ENCODE peak calls at places on chromosomes 16 and 17, in ten cellular contexts. V is suprapubic skin; Z is mesothelial cell of epicardium; P is CD8-positive, alpha-beta T cell; A is epithelial cell of proximal tubule; C is GM10248; N is astrocyte; G is osteocyte; R is Calu3; W is HepG2. B is an unnamed sample.
A peak's percentile ranks its signal among the peaks of the same experiment; 100 is the strongest.

GRCh38 chr17:61757168-61757567 is 106.2 kb downstream of the BRIP1 start:
- DNase-seq in Z (no peak), P (no peak), G (no peak), N (no peak), W (no peak), C (peak; percentile 23), A (no peak), V (no peak), R (no peak), B (no peak)

GRCh38 chr16:67170168-67170947 is at the start of gene NOL3:
- DNase-seq in V (peak; percentile 90), C (peak; percentile 83), Z (no peak), A (no peak), P (no peak), N (peak; percentile 66), G (peak; percentile 91), R (peak; percentile 81), W (peak; percentile 87), B (peak; percentile 70)

GRCh38 chr17:74749262-74750038 is 1.0 kb downstream of the NHERF1 start:
- DNase-seq in P (peak; percentile 77), G (no peak), Z (peak; percentile 58), A (no peak), N (no peak), V (no peak), C (no peak), R (peak; percentile 32), W (no peak), B (no peak)

GRCh38 chr16:89172901-89173628 is 1.5 kb downstream of the CDH15 start:
- DNase-seq in A (no peak), V (no peak), W (no peak), Z (no peak), P (no peak), N (no peak), R (no peak), C (no peak), G (no peak), B (no peak)

GRCh38 chr16:81940781-81941560 is 70.3 kb downstream of the SDR42E1 start:
- DNase-seq in R (peak; percentile 58), V (no peak), A (peak; percentile 10), P (no peak), Z (no peak), N (peak; percentile 82), W (peak; percentile 47), C (no peak), G (no peak), B (no peak)

GRCh38 chr17:81737947-81738800 is 26.1 kb downstream of the SLC25A10 start:
- DNase-seq in R (no peak), G (peak; percentile 81), A (no peak), P (no peak), W (no peak), V (no peak), N (no peak), C (no peak), Z (no peak), B (no peak)

GRCh38 chr16:8194795-8195194 is 395.5 kb downstream of the TMEM114 start:
- DNase-seq in W (no peak), R (no peak), C (no peak), G (no peak), A (no peak), N (no peak), P (no peak), Z (no peak), V (no peak), B (peak; percentile 59)

GRCh38 chr16:9996191-9996590 is 186.0 kb downstream of the GRIN2A start:
- DNase-seq in G (no peak), R (no peak), V (no peak), A (no peak), N (peak; percentile 45), P (no peak), W (no peak), C (no peak), Z (no peak), B (no peak)

DNA sequence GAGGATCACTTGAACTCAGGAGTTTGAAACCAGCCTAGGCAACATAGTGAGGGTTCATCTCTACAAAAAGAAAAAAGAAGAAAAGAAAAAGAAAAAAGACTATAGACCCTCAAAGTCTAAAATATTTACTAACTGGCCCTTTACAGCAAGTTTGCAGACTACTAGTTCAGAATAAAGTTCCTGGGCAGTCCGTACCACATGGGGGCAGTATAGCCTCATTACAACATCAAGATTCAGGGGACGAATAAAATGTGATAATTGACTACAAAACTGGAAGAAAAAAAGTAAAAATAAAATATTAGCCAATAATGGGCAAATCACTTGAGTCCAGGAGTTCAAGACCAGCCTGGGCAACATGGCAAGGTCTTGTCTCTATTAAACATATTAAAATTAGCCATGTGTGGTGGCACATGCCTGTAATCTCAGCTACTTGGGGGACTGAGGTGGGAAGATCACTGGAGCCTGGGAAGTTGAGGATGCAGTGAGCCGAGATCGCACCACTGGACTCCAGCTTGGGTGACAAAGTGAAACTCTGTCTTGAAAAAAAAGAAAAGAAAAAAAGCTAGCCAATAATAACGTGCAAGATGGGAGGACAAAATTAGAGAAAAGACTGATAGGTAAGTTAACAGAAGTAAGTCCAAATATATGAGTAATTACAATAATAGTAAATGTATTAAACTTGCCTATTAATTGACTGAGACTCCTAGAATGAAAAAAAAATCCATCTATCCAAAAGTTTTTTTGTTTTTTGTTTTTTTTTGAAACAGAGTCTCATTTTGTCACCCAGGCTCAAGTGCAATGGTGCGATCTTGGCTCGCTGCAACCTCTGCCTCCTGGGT is 129.4 kb upstream of the SEC14L1 start:
- DNase-seq in V (no peak), W (peak; percentile 53), G (no peak), R (peak; percentile 61), Z (no peak), P (peak; percentile 67), C (no peak), A (no peak), N (no peak), B (peak; percentile 67)
- TF ChIP-seq CTCF in V (no peak), W (peak; percentile 71), G (peak; percentile 51), R (peak; percentile 53), Z (peak; percentile 48), P (peak; percentile 81), C (peak; percentile 55), A (peak; percentile 84), N (peak; percentile 73), B (peak; percentile 73)

DNA sequence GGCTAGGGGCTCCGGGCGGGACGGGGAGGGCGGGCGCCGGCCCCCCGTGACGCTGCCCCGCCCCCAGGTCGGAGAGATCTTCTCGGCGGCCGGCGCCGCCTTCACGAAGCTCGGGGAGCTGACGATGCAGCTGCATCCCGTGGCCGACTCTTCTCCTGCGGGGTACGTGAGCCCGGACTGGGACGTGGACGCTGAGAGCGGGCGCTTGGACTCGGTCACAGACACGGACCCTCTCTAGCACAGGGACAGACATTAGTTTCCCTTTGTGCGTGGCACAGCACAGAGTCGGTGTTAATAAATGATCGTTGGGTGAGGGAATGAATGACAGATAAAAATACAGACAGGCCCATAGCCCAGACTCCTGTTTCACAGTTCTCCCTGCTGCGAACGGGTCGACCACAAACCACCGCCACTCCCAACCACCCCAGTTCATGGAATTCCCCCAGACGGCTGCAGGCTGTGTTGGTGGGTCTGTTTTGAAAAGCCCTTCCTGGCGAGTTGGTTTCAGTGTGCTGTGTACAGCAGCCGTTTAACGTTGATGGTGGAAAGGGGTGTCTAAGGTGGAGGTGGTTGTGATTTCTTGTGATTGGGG is 2.7 kb downstream of the RNASEK start:
- DNase-seq in N (peak; percentile 61), V (peak; percentile 93), G (no peak), P (no peak), C (peak; percentile 52), W (no peak), A (no peak), R (no peak), Z (no peak), B (no peak)
- TF ChIP-seq CTCF in N (no peak), V (no peak), G (peak; percentile 40), P (peak; percentile 28), C (no peak), W (no peak), A (no peak), R (no peak), Z (peak; percentile 65), B (peak; percentile 69)

DNA sequence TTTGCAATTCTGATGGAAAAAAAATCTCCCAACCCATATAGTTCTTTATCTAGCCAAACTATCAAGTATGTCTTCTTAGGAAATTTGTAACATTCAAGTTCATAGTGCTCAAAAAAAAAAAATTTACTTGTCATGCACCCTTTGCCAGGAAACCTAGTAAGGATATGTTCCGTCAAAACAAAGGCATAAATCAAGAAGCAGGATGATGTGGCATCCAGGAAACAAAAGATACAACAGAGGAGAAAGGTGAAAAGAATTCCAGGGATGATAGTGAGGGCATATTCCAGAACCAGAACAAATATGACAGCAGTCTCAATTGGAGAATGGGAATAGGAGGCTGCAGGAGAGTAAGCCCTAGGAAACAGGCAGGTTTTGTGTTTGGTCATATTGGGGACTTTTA is 104.6 kb downstream of the SPAG9 start:
- DNase-seq in W (no peak), C (no peak), G (no peak), P (no peak), A (no peak), Z (no peak), V (no peak), N (no peak), R (no peak), B (no peak)
- TF ChIP-seq CTCF in W (no peak), C (no peak), G (no peak), P (no peak), A (no peak), Z (no peak), V (no peak), N (no peak), R (no peak), B (no peak)

GRCh38 chr16:68306633-68307032 is 4.1 kb downstream of the SLC7A6OS start:
- DNase-seq in A (no peak), Z (no peak), N (no peak), P (no peak), R (no peak), G (no peak), V (no peak), W (no peak), C (no peak), B (no peak)

GRCh38 chr16:68313116-68313515 is 2.3 kb downstream of the PRMT7 start:
- DNase-seq in C (no peak), A (no peak), P (no peak), R (no peak), G (no peak), V (peak; percentile 5), Z (no peak), W (no peak), N (no peak), B (no peak)

GRCh38 chr16:68311316-68311620 is 449 bp downstream of the PRMT7 start:
- DNase-seq in P (no peak), Z (no peak), C (no peak), W (peak; percentile 46), G (no peak), V (peak; percentile 63), N (peak; percentile 42), R (no peak), A (no peak), B (no peak)

GRCh38 chr16:68309798-68310197 is 948 bp downstream of the SLC7A6OS start:
- DNase-seq in A (no peak), P (no peak), V (no peak), N (no peak), C (no peak), R (no peak), G (no peak), W (no peak), Z (no peak), B (no peak)

DNA sequence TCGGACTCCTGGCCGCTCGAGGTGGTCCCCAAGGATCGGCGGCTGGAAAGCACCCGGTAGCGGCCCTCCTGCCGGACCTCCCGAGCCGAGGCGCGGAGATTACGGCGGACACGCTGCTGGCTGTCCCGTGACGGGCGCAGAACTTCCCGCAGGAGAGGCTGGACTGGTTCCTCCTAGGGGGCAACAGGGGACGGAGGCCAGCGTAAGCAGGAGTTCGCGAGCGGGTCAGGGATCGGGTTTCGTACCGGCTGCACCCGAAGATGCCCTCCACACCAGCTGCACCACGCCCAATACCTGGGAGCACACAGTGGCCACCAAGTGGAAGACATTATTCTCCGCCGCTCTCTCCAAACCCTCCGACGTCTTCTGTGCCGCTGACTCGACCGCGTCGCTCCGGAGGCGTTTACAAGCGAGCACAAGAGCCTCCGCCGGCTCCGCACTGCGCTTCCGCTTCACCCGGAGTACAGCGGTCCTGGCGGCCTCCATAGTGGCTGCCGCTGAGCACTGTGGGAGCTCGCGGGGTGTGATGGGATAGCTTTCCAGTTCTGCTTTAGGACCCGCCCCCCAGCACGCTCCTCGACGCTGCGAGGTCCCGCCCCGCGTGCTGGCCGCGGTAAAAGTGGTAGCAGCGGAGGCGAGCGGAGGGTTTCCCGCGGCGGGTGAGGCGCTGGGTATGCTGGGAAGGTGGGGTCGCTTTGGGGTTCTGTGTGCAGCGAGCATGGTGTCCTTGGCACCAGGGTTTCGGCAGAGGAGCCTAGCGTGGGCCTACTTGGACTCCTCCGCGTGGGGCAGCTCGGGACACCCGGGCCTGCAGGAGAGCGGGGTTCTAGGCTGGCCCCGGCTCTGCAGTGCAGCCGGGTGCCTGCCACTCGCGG is at the start of the genes PRMT7 and SLC7A6OS:
- DNase-seq in V (peak; percentile 92), Z (peak; percentile 87), W (peak; percentile 90), R (peak; percentile 94), N (peak; percentile 79), P (peak; percentile 93), A (no peak), G (peak; percentile 94), C (peak; percentile 98), B (peak; percentile 94)
- TF ChIP-seq CTCF in V (no peak), Z (peak; percentile 21), W (peak; percentile 23), R (no peak), N (no peak), P (peak; percentile 8), A (peak; percentile 30), G (peak; percentile 37), C (no peak), B (no peak)